ENCODE peak calls at places on chromosomes 12 and 14, in seven cellular contexts. Z is neural crest cell, J is progenitor cell of endocrine pancreas, A is left ventricle myocardium inferior, B is hepatocyte, S is ascending aorta, N is GM06990. R is an unnamed sample.

GRCh38 chr14:70898346-70898745 is 8.9 kb upstream of the PCNX1 start:
- DNase-seq in Z (no peak), J (no peak), A (no peak), B (no peak), S (no peak), N (no peak), R (no peak)

GRCh38 chr14:37813746-37814145 is 218.3 kb downstream of the TTC6 start:
- DNase-seq in Z (no peak), J (no peak), A (no peak), B (no peak), S (no peak), N (no peak), R (no peak)

GRCh38 chr12:45357547-45358417 is 141.9 kb downstream of the ANO6 start:
- DNase-seq in Z (no peak), J (no peak), A (peak), B (no peak), S (no peak), N (no peak), R (no peak)

GRCh38 chr12:13536219-13536910 is 339.8 kb downstream of the EMP1 start:
- DNase-seq in Z (no peak), J (no peak), A (no peak), B (no peak), S (no peak), N (peak), R (peak)

GRCh38 chr12:54984602-54985376 is at the start of gene TESPA1:
- DNase-seq in Z (no peak), J (no peak), A (peak), B (no peak), S (peak), N (peak), R (peak)

GRCh38 chr14:73749706-73750105 is 35.5 kb upstream of the PNMA1 start:
- DNase-seq in Z (no peak), J (no peak), A (no peak), B (peak), S (no peak), N (no peak), R (no peak)

GRCh38 chr14:104110491-104111209 is 25.1 kb downstream of the ASPG start:
- DNase-seq in Z (no peak), J (no peak), A (peak), B (no peak), S (peak), N (no peak), R (no peak)

GRCh38 chr12:70774055-70774454 is 136.8 kb upstream of the PTPRB start:
- DNase-seq in Z (no peak), J (no peak), A (no peak), B (no peak), S (no peak), N (no peak), R (no peak)

GRCh38 chr12:26287666-26288408 is 92.5 kb downstream of the SSPN start:
- DNase-seq in Z (no peak), J (no peak), A (peak), B (no peak), S (peak), N (no peak), R (no peak)

GRCh38 chr14:57375156-57375555 is 15.2 kb upstream of the NAA30 start:
- DNase-seq in Z (no peak), J (no peak), A (no peak), B (no peak), S (no peak), N (no peak), R (no peak)

GRCh38 chr12:60714141-60714900 is 1118.5 kb downstream of the SLC16A7 start:
- DNase-seq in Z (no peak), J (no peak), A (no peak), B (no peak), S (no peak), N (no peak), R (no peak)

GRCh38 chr12:58757422-58757821 is 162.9 kb downstream of the LRIG3 start:
- DNase-seq in Z (no peak), J (no peak), A (no peak), B (no peak), S (no peak), N (no peak), R (no peak)

GRCh38 chr12:16350682-16351081 is 3.2 kb downstream of the MGST1 start:
- DNase-seq in Z (no peak), J (no peak), A (no peak), B (peak), S (no peak), N (no peak), R (no peak)

GRCh38 chr12:112346194-112346593 is 36.0 kb downstream of the HECTD4 start:
- DNase-seq in Z (no peak), J (no peak), A (no peak), B (no peak), S (no peak), N (no peak), R (no peak)

GRCh38 chr14:95265106-95266094 is 54.3 kb downstream of the CLMN start:
- DNase-seq in Z (no peak), J (no peak), A (no peak), B (peak), S (no peak), N (peak), R (peak)

GRCh38 chr12:83031301-83031700 is 344.6 kb downstream of the TMTC2 start:
- DNase-seq in Z (no peak), J (no peak), A (no peak), B (no peak), S (no peak), N (no peak), R (no peak)

GRCh38 chr14:92121207-92121669 is 268 bp downstream of the NDUFB1 start:
- DNase-seq in Z (peak), J (no peak), A (peak), B (peak), S (peak), N (no peak), R (peak)

GRCh38 chr14:104150201-104151027 is 12.0 kb downstream of the KIF26A start:
- DNase-seq in Z (no peak), J (no peak), A (no peak), B (peak), S (no peak), N (no peak), R (no peak)

GRCh38 chr12:31931796-31932715 is 27.2 kb upstream of the RESF1 start:
- DNase-seq in Z (no peak), J (no peak), A (no peak), B (no peak), S (no peak), N (no peak), R (no peak)

GRCh38 chr12:51972849-51973273 is 21.4 kb downstream of the ACVR1B start:
- DNase-seq in Z (no peak), J (no peak), A (peak), B (peak), S (peak), N (no peak), R (no peak)

GRCh38 chr12:132525833-132526455 is 36.0 kb downstream of the FBRSL1 start:
- DNase-seq in Z (no peak), J (no peak), A (no peak), B (no peak), S (no peak), N (no peak), R (no peak)

GRCh38 chr12:104682790-104683279 is 226.1 kb downstream of the CHST11 start:
- DNase-seq in Z (no peak), J (no peak), A (no peak), B (no peak), S (no peak), N (no peak), R (peak)

GRCh38 chr14:104601786-104602185 is 2.8 kb downstream of the TMEM179 start:
- DNase-seq in Z (no peak), J (no peak), A (no peak), B (peak), S (no peak), N (no peak), R (no peak)

GRCh38 chr12:88559772-88560171 is 20.5 kb downstream of the KITLG start:
- DNase-seq in Z (no peak), J (no peak), A (no peak), B (no peak), S (no peak), N (no peak), R (no peak)

GRCh38 chr14:53668861-53669260 is 287.8 kb downstream of the BMP4 start:
- DNase-seq in Z (no peak), J (no peak), A (no peak), B (no peak), S (no peak), N (no peak), R (no peak)

GRCh38 chr14:99257673-99258221 is 14.2 kb downstream of the BCL11B start:
- DNase-seq in Z (no peak), J (no peak), A (no peak), B (no peak), S (no peak), N (no peak), R (no peak)

GRCh38 chr12:132322206-132323132 is 6.9 kb downstream of the GALNT9 start:
- DNase-seq in Z (no peak), J (no peak), A (no peak), B (no peak), S (no peak), N (no peak), R (no peak)

GRCh38 chr14:99422220-99423010 is 58.2 kb downstream of the SETD3 start:
- DNase-seq in Z (no peak), J (no peak), A (no peak), B (peak), S (no peak), N (no peak), R (no peak)

GRCh38 chr14:33515899-33516298 is 435.0 kb downstream of the EGLN3 start:
- DNase-seq in Z (no peak), J (no peak), A (no peak), B (no peak), S (no peak), N (no peak), R (no peak)

GRCh38 chr12:25829192-25829591 is 129.3 kb upstream of the RASSF8 start:
- DNase-seq in Z (no peak), J (no peak), A (no peak), B (peak), S (peak), N (no peak), R (no peak)

GRCh38 chr14:56803816-56804535 is 6.3 kb downstream of the OTX2 start:
- DNase-seq in Z (no peak), J (no peak), A (no peak), B (no peak), S (no peak), N (no peak), R (no peak)

GRCh38 chr14:93023039-93023438 is 92.7 kb downstream of the ITPK1 start:
- DNase-seq in Z (no peak), J (no peak), A (no peak), B (no peak), S (no peak), N (no peak), R (no peak)

GRCh38 chr14:56514663-56515371 is 64.8 kb upstream of the TMEM260 start:
- DNase-seq in Z (no peak), J (no peak), A (no peak), B (no peak), S (no peak), N (no peak), R (no peak)

GRCh38 chr14:103504991-103505565 is 17.6 kb downstream of the CKB start:
- DNase-seq in Z (no peak), J (no peak), A (no peak), B (no peak), S (peak), N (no peak), R (no peak)

GRCh38 chr12:6438345-6438744 is 6.4 kb upstream of the CD27 start:
- DNase-seq in Z (no peak), J (no peak), A (no peak), B (no peak), S (peak), N (no peak), R (no peak)

GRCh38 chr12:76460807-76461206 is 98.8 kb downstream of the OSBPL8 start:
- DNase-seq in Z (no peak), J (no peak), A (no peak), B (no peak), S (no peak), N (no peak), R (no peak)

GRCh38 chr14:79411403-79412174 is 799.7 kb downstream of the DIO2 start:
- DNase-seq in Z (no peak), J (no peak), A (no peak), B (no peak), S (no peak), N (no peak), R (no peak)

GRCh38 chr12:51926064-51926632 is 18.8 kb downstream of the ACVRL1 start:
- DNase-seq in Z (no peak), J (no peak), A (no peak), B (no peak), S (peak), N (no peak), R (no peak)

GRCh38 chr12:4939418-4940023 is 29.8 kb downstream of the KCNA1 start:
- DNase-seq in Z (no peak), J (no peak), A (no peak), B (no peak), S (no peak), N (no peak), R (no peak)
- TF ChIP-seq CTCF in Z (no peak), J (no peak), A (no peak), B (no peak), S (no peak), N (no peak), R (no peak)

DNA sequence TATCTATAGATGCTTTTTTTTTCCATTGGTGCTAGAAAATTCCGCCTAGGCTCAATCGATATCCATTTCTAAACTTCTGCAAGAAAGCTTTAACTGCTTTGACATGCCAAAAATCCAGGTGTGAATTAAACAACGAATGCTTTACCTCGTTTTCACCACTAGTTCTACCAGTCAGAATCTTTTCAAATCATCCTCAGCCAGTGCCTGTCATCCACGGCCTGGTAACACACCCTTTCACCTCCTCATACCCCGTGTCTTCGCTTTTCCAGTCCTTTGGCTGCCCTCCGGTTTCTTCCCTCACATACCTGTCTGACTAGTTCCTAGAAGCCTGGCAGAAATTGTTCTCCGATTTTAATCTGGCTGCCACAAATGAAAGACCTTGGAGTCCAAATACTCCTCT is 1.4 kb upstream of the PHC1 start:
- DNase-seq in Z (peak), J (no peak), A (no peak), B (peak), S (no peak), N (no peak), R (no peak)
- TF ChIP-seq CTCF in Z (peak), J (peak), A (no peak), B (no peak), S (no peak), N (no peak), R (no peak)

GRCh38 chr12:107396991-107397390 is 288.6 kb upstream of the PWP1 start:
- DNase-seq in Z (no peak), J (no peak), A (no peak), B (no peak), S (no peak), N (no peak), R (no peak)
- TF ChIP-seq CTCF in Z (no peak), J (no peak), A (no peak), B (no peak), S (no peak), N (no peak), R (no peak)

GRCh38 chr12:77736219-77736965 is 94.3 kb upstream of the NAV3 start:
- DNase-seq in Z (no peak), J (no peak), A (no peak), B (no peak), S (no peak), N (no peak), R (no peak)
- TF ChIP-seq CTCF in Z (no peak), J (no peak), A (no peak), B (no peak), S (no peak), N (peak), R (peak)

GRCh38 chr12:96906849-96907664 is at the start of gene NEDD1:
- DNase-seq in Z (peak), J (peak), A (peak), B (peak), S (peak), N (peak), R (peak)

GRCh38 chr12:96906498-96906848 is 584 bp upstream of the NEDD1 start:
- DNase-seq in Z (no peak), J (no peak), A (no peak), B (no peak), S (no peak), N (no peak), R (no peak)

GRCh38 chr12:96901175-96901574 is 5.9 kb upstream of the NEDD1 start:
- DNase-seq in Z (no peak), J (no peak), A (no peak), B (no peak), S (no peak), N (no peak), R (no peak)

GRCh38 chr12:96907681-96908163 is 665 bp downstream of the NEDD1 start:
- DNase-seq in Z (peak), J (no peak), A (no peak), B (peak), S (no peak), N (no peak), R (peak)

DNA sequence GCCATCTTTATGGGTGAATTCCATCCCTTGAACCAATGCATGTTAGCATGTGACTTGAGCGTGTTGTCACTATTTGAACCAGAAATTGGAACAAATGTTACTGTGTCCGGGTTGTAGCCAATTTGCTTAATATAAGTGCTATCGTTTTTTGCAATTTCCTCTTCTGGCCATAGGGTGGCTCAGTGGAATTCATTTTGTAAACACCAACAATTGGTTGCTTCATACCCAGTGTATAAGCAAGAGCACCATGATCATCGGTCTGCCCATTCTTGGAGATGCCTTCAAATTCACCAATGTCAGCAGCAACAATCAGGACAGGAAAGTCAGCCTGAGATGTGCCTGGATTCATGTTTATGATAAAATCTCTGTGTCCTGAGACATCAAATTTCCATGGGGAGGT is 5.0 kb upstream of the NEDD1 start:
- DNase-seq in Z (no peak), J (no peak), A (no peak), B (no peak), S (no peak), N (no peak), R (no peak)
- TF ChIP-seq CTCF in Z (peak), J (no peak), A (no peak), B (no peak), S (no peak), N (peak), R (peak)

GRCh38 chr12:120529641-120530314 is 820 bp upstream of the COQ5 start:
- DNase-seq in Z (no peak), J (no peak), A (no peak), B (peak), S (no peak), N (no peak), R (no peak)
- TF ChIP-seq CTCF in Z (no peak), J (no peak), A (no peak), B (no peak), S (peak), N (no peak), R (no peak)

GRCh38 chr14:65501328-65501727 is 88.8 kb downstream of the FUT8 start:
- DNase-seq in Z (no peak), J (no peak), A (no peak), B (no peak), S (no peak), N (no peak), R (no peak)
- TF ChIP-seq CTCF in Z (no peak), J (no peak), A (no peak), B (no peak), S (no peak), N (peak), R (no peak)

GRCh38 chr12:101172316-101172715 is 37.7 kb downstream of the SLC5A8 start:
- DNase-seq in Z (no peak), J (no peak), A (no peak), B (peak), S (no peak), N (no peak), R (no peak)
- TF ChIP-seq CTCF in Z (peak), J (peak), A (no peak), B (no peak), S (no peak), N (peak), R (no peak)

R was measured in GM10248.